ENCODE peak calls at places on chromosome 12, in four cellular contexts. E, Z, P and H are unnamed samples.

GRCh38 chr12:57624441-57625220 is 8.4 kb downstream of the B4GALNT1 start:
- DNase-seq in E (no peak), Z (no peak), P (no peak), H (no peak)

GRCh38 chr12:98594050-98594853 is 766 bp downstream of the SLC25A3 start:
- DNase-seq in E (peak), Z (peak), P (no peak), H (no peak)

GRCh38 chr12:4320859-4321701 is at the start of gene TIGAR:
- DNase-seq in E (peak), Z (peak), P (peak), H (peak)

GRCh38 chr12:96828169-96828789 is 78.8 kb upstream of the NEDD1 start:
- DNase-seq in E (no peak), Z (no peak), P (no peak), H (no peak)

GRCh38 chr12:60842166-60842565 is 1246.3 kb downstream of the SLC16A7 start:
- DNase-seq in E (no peak), Z (no peak), P (no peak), H (no peak)

GRCh38 chr12:29638528-29638927 is 141.0 kb upstream of the OVCH1 start:
- DNase-seq in E (no peak), Z (peak), P (no peak), H (no peak)

GRCh38 chr12:96078281-96078761 is 42.9 kb upstream of the LTA4H start:
- DNase-seq in E (no peak), Z (peak), P (no peak), H (no peak)

GRCh38 chr12:30880061-30880460 is 46.5 kb upstream of the TSPAN11 start:
- DNase-seq in E (no peak), Z (no peak), P (no peak), H (no peak)

GRCh38 chr12:53695148-53696138 is 19.6 kb upstream of the ATP5MC2 start:
- DNase-seq in E (peak), Z (peak), P (no peak), H (no peak)

GRCh38 chr12:133057446-133057845 is 20.1 kb downstream of the ZNF84 start:
- DNase-seq in E (peak), Z (no peak), P (no peak), H (no peak)

GRCh38 chr12:49675137-49675536 is 32.1 kb downstream of the FMNL3 start:
- DNase-seq in E (peak), Z (no peak), P (no peak), H (no peak)

GRCh38 chr12:116656371-116656770 is 81.5 kb downstream of the SPRING1 start:
- DNase-seq in E (no peak), Z (no peak), P (no peak), H (no peak)

GRCh38 chr12:92363295-92364146 is 217.9 kb upstream of the BTG1 start:
- DNase-seq in E (peak), Z (peak), P (no peak), H (peak)

GRCh38 chr12:110149104-110149660 is 25.0 kb downstream of the IFT81 start:
- DNase-seq in E (no peak), Z (no peak), P (no peak), H (no peak)

GRCh38 chr12:63985456-63985855 is 141.0 kb downstream of the SRGAP1 start:
- DNase-seq in E (no peak), Z (no peak), P (no peak), H (no peak)

GRCh38 chr12:8894986-8895385 is 19.3 kb upstream of the PHC1 start:
- DNase-seq in E (no peak), Z (no peak), P (no peak), H (no peak)

GRCh38 chr12:68867606-68868005 is 59.6 kb downstream of the MDM2 start:
- DNase-seq in E (no peak), Z (no peak), P (no peak), H (no peak)

GRCh38 chr12:124550123-124551089 is 17.0 kb downstream of the NCOR2 start:
- DNase-seq in E (peak), Z (no peak), P (no peak), H (no peak)

GRCh38 chr12:78878447-78878846 is 13.9 kb downstream of the SYT1 start:
- DNase-seq in E (no peak), Z (no peak), P (no peak), H (no peak)

GRCh38 chr12:112905451-112906089 is 1.2 kb upstream of the OAS1 start:
- DNase-seq in E (no peak), Z (no peak), P (no peak), H (no peak)

GRCh38 chr12:127355061-127355820 is 911.7 kb upstream of the TMEM132C start:
- DNase-seq in E (peak), Z (no peak), P (no peak), H (no peak)

GRCh38 chr12:54413284-54414190 is 5.5 kb downstream of the ITGA5 start:
- DNase-seq in E (no peak), Z (peak), P (no peak), H (no peak)

GRCh38 chr12:30145351-30146017 is 361.7 kb upstream of the TMTC1 start:
- DNase-seq in E (no peak), Z (no peak), P (no peak), H (no peak)

GRCh38 chr12:122560138-122560537 is 33.1 kb downstream of the KNTC1 start:
- DNase-seq in E (no peak), Z (no peak), P (no peak), H (no peak)

GRCh38 chr12:88805286-88805685 is 225.0 kb upstream of the KITLG start:
- DNase-seq in E (no peak), Z (no peak), P (no peak), H (no peak)

GRCh38 chr12:5222011-5222461 is 178.4 kb downstream of the KCNA5 start:
- DNase-seq in E (peak), Z (no peak), P (no peak), H (no peak)

GRCh38 chr12:101619026-101619827 is 24.5 kb downstream of the MYBPC1 start:
- DNase-seq in E (no peak), Z (no peak), P (no peak), H (no peak)

GRCh38 chr12:130826151-130826801 is 12.8 kb downstream of the STX2 start:
- DNase-seq in E (peak), Z (peak), P (no peak), H (no peak)

GRCh38 chr12:47814539-47815170 is 5.0 kb downstream of the HDAC7 start:
- DNase-seq in E (no peak), Z (no peak), P (no peak), H (no peak)

GRCh38 chr12:131454418-131455217 is 256.3 kb upstream of the SFSWAP start:
- DNase-seq in E (no peak), Z (peak), P (no peak), H (no peak)

GRCh38 chr12:52977195-52977594 is 28.3 kb downstream of the KRT18 start:
- DNase-seq in E (no peak), Z (no peak), P (no peak), H (no peak)

GRCh38 chr12:49296836-49297694 is 2.1 kb downstream of the PRPH start:
- DNase-seq in E (no peak), Z (no peak), P (no peak), H (no peak)

DNA sequence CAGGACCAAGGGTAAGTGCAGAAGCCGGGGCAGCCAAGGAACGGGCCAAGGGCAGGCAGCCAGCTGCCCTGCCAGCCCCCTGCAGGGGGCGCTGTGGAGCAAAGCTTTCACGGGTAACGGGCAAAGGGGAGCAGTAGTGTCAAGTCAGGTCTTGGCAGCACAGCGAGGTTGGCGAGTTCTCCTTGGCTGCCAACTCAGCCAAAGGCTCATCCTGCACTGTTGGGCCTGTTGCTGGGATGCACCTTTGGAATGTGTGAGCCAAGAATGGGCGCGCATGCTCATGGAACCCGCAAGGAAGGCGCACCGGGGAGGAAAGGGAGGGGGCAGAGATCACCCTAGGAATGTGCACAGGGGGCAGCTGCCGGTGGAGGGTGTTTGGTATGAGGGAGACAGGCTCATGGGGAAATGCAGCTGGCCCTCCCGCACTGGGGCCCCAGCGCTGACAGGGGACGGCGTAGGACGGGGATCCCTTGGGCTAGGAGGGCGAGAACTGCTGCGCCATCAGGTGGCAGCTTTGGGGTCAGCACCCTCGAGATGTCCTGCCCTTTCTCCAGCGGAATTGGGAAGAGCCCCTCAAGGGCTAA is 138.0 kb downstream of the ASCL4 start:
- DNase-seq in E (no peak), Z (peak), P (no peak), H (no peak)
- H3K4me3 ChIP-seq in E (no peak), Z (peak), P (no peak), H (no peak)

DNA sequence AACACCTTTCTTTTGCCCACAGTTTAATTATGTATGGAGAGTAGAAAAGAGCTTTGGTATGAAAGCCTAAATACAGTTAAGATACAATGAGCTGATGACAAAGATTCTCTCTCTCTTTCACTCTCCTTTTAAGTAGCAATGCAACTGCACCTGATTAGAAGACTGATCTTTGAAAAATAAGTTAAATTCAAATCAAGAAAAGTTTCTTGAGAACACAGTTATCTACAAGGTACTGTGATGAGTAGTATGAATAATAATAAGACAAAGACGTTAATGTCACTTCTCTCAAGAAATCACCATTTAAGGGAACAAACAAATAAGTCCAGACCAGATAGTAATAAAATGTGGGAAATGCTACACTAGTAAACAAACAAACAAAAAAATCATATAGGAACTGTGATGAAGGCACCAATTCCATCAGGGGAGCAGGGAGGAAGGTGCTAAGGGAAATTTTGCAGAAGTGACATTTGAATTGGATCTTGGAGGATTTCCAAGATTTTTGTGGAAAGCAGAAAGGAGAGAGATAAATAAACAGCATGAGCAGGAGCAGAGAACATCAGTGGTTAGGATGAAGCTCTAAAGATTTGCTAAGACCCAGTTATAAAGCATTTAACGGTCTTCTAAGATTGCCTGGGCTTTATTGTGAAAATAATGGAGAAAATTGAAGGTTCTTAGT is 65.2 kb upstream of the STK38L start:
- DNase-seq in E (peak), Z (peak), P (no peak), H (no peak)
- H3K4me3 ChIP-seq in E (no peak), Z (no peak), P (no peak), H (no peak)

GRCh38 chr12:41521872-41522379 is 333.8 kb downstream of the PDZRN4 start:
- DNase-seq in E (peak), Z (peak), P (no peak), H (peak)
- H3K4me3 ChIP-seq in E (no peak), Z (no peak), P (no peak), H (peak)

GRCh38 chr12:31899136-31899535 is 60.1 kb upstream of the RESF1 start:
- DNase-seq in E (no peak), Z (no peak), P (no peak), H (no peak)
- H3K4me3 ChIP-seq in E (no peak), Z (no peak), P (no peak), H (no peak)

GRCh38 chr12:121036810-121037326 is 2.2 kb downstream of the OASL start:
- DNase-seq in E (peak), Z (peak), P (no peak), H (peak)
- H3K4me3 ChIP-seq in E (no peak), Z (no peak), P (no peak), H (no peak)

GRCh38 chr12:72272731-72273498 is 745 bp downstream of the TRHDE start:
- DNase-seq in E (peak), Z (peak), P (no peak), H (no peak)

GRCh38 chr12:72273499-72273837 is 1.3 kb downstream of the TRHDE start:
- DNase-seq in E (no peak), Z (no peak), P (no peak), H (no peak)

GRCh38 chr12:72270246-72270645 is 1.9 kb upstream of the TRHDE start:
- DNase-seq in E (peak), Z (no peak), P (no peak), H (no peak)

GRCh38 chr12:72271401-72271740 is 799 bp upstream of the TRHDE start:
- DNase-seq in E (peak), Z (peak), P (no peak), H (no peak)

DNA sequence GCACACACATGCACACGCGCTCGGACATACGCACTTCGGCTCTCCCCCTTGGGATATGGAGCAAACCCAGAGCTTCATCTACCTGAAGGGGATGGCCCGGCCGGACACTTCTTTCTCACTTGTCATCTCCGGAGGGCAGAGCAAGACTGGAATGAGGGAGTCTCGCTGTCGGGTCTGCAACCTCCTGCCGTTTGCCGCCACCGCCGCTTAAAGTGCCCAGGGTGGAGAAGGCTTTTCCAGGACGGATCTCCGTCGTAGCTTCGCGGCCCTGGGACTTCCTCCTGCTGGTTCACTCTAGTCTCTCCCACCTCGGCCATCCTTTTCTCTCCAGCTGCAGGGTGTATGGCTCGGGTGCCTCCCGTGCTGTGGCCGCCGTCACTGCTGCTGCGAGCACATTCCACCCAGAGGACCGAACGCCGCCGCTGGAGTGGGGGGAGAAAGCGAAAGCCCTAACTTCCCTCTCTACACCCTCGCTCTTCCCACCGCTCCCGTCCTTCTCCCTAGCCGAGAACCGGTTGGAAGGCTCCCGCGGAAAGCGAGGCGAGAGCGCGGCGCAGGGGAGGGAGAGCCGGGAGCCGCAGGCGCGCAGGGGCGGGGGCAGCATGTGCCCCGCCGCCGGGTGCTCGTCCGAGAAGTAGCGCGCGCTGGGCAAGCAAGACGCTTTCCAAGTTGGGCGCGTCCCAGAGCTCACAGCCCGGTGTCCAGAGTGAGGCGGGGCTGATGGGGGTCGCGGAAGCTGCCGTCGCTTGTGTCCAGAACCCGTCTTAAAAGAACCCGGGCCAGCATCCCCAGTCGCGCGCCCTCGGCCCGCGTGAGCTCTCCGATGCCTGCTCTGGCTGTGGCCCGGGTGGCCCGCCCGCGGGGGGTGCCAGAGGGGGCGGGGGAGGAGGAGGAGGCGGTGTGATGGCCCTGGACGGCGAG is at the start of gene TRHDE:
- DNase-seq in E (peak), Z (peak), P (no peak), H (no peak)
- H3K4me3 ChIP-seq in E (peak), Z (peak), P (peak), H (peak)

DNA sequence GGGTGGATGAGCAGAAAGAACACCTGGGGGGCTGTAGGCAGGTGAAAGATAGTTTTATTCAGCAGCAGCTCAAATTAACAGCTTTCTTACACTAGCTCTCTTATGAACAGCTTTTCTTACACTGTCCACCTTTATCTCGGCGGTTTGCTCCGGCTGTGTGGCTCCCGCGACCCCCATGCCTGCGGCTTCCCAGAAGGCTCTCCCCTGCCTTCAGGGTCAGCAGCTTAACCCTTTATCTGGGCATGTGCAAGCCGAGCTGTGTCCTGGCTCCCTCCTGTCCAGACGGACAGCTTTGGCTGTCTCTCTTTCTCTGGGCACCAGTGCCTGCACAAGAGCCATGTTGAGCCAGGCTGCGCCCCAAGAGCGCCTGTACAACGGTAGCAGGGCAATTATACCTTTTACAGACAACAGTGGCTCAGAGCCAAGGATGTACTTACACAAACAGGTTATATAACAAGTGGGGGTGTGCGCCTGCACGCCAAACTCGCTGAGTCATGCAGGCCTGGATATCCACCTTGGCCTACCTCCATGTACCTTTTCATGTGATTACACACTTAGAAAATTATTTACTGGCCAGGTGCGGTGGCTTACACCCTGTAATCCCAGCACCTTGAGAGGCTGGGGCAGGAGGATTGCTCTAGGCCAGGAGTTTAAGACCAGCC is 28.5 kb upstream of the KLHL42 start:
- DNase-seq in E (no peak), Z (no peak), P (no peak), H (no peak)
- H3K4me3 ChIP-seq in E (no peak), Z (no peak), P (no peak), H (no peak)

DNA sequence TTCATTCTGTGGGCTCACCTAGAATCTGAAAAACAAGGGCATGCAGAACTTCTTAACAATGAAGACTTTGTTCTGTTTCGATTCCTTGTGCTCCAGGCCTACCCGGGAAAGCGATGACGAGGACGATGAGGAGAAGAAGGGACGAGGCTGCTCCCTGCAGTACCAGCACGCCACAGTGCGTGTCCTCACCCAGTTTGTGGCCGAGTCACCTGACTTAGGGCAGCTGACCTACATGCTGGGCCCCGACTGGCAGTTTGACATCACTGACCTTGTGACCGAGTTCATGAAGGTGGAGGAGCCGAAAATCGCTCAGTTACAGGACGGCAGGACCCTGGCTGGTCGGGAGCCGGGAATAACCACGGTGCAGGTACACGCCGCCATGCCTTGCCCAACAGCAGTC is 585.4 kb downstream of the AACS start:
- DNase-seq in E (no peak), Z (no peak), P (no peak), H (no peak)
- H3K4me3 ChIP-seq in E (no peak), Z (no peak), P (no peak), H (no peak)